ENCODE peak calls at places on chromosomes 12 and 14, in five cellular contexts. F, R, E, U and P are unnamed samples.

GRCh38 chr12:56838602-56839488 is 75.7 kb downstream of the HSD17B6 start:
- DNase-seq in F (no peak), R (no peak), E (peak), U (no peak), P (no peak)

GRCh38 chr14:63633801-63634200 is 7.9 kb downstream of the WDR89 start:
- DNase-seq in F (no peak), R (no peak), E (no peak), U (no peak), P (no peak)

GRCh38 chr12:47079894-47080724 is at the start of gene AMIGO2:
- DNase-seq in F (peak), R (peak), E (peak), U (no peak), P (peak)

GRCh38 chr14:88995437-88996198 is 171.2 kb downstream of the TTC8 start:
- DNase-seq in F (no peak), R (no peak), E (peak), U (no peak), P (peak)

GRCh38 chr12:94566345-94566744 is 84.0 kb downstream of the TMCC3 start:
- DNase-seq in F (no peak), R (no peak), E (no peak), U (peak), P (no peak)

GRCh38 chr14:95431199-95432145 is 85.0 kb downstream of the SYNE3 start:
- DNase-seq in F (no peak), R (peak), E (no peak), U (peak), P (peak)

GRCh38 chr12:22625671-22626251 is 790 bp downstream of the ETNK1 start:
- DNase-seq in F (peak), R (peak), E (no peak), U (peak), P (peak)

GRCh38 chr12:126358806-126359205 is 1293.6 kb downstream of the AACS start:
- DNase-seq in F (no peak), R (no peak), E (no peak), U (no peak), P (no peak)

GRCh38 chr14:61698216-61698980 is 3.1 kb downstream of the HIF1A start:
- DNase-seq in F (no peak), R (no peak), E (no peak), U (no peak), P (peak)

GRCh38 chr12:122865268-122866231 is 30.3 kb downstream of the HIP1R start:
- DNase-seq in F (no peak), R (no peak), E (no peak), U (no peak), P (no peak)

GRCh38 chr14:77868552-77869300 is 68.8 kb downstream of the ADCK1 start:
- DNase-seq in F (no peak), R (no peak), E (no peak), U (no peak), P (no peak)

GRCh38 chr12:26150737-26151450 is 26.1 kb upstream of the BHLHE41 start:
- DNase-seq in F (no peak), R (peak), E (no peak), U (peak), P (peak)

GRCh38 chr14:54435500-54435981 is 5.6 kb downstream of the CNIH1 start:
- DNase-seq in F (no peak), R (peak), E (no peak), U (no peak), P (peak)

GRCh38 chr12:3035171-3035570 is 42.0 kb upstream of the TSPAN9 start:
- DNase-seq in F (no peak), R (peak), E (no peak), U (no peak), P (peak)

GRCh38 chr14:64363265-64363840 is 24.8 kb upstream of the MTHFD1 start:
- DNase-seq in F (no peak), R (peak), E (no peak), U (no peak), P (peak)

GRCh38 chr12:96132819-96133218 is 61.4 kb upstream of the ELK3 start:
- DNase-seq in F (no peak), R (no peak), E (no peak), U (no peak), P (no peak)

GRCh38 chr12:19712041-19712440 is 272.7 kb downstream of the AEBP2 start:
- DNase-seq in F (no peak), R (peak), E (no peak), U (no peak), P (peak)

GRCh38 chr12:27807063-27807703 is 27.1 kb upstream of the MANSC4 start:
- DNase-seq in F (no peak), R (no peak), E (no peak), U (no peak), P (no peak)

GRCh38 chr14:89620436-89620835 is 203.4 kb upstream of the FOXN3 start:
- DNase-seq in F (no peak), R (no peak), E (no peak), U (no peak), P (no peak)

GRCh38 chr12:83016226-83016835 is 329.6 kb downstream of the TMTC2 start:
- DNase-seq in F (no peak), R (peak), E (peak), U (no peak), P (peak)

GRCh38 chr12:112822056-112822455 is 30.5 kb downstream of the RPH3A start:
- DNase-seq in F (no peak), R (no peak), E (no peak), U (no peak), P (no peak)

GRCh38 chr12:78494911-78495310 is 369.7 kb upstream of the SYT1 start:
- DNase-seq in F (no peak), R (peak), E (no peak), U (no peak), P (peak)

GRCh38 chr14:37131205-37131604 is 41.2 kb downstream of the SLC25A21 start:
- DNase-seq in F (no peak), R (no peak), E (no peak), U (peak), P (no peak)

GRCh38 chr12:112686373-112686772 is 105.2 kb upstream of the RPH3A start:
- DNase-seq in F (no peak), R (peak), E (no peak), U (no peak), P (peak)

GRCh38 chr12:70948236-70948975 is 27.9 kb upstream of the PTPRR start:
- DNase-seq in F (no peak), R (no peak), E (no peak), U (no peak), P (no peak)

GRCh38 chr14:103915616-103916015 is 12.6 kb upstream of the TDRD9 start:
- DNase-seq in F (no peak), R (no peak), E (no peak), U (no peak), P (no peak)

GRCh38 chr14:99792551-99793212 is 531 bp upstream of the EML1 start:
- DNase-seq in F (no peak), R (no peak), E (no peak), U (peak), P (peak)

GRCh38 chr12:78559441-78559840 is 305.1 kb upstream of the SYT1 start:
- DNase-seq in F (no peak), R (no peak), E (no peak), U (no peak), P (no peak)

GRCh38 chr12:33330940-33331339 is 108.7 kb downstream of the SYT10 start:
- DNase-seq in F (no peak), R (no peak), E (no peak), U (no peak), P (no peak)

GRCh38 chr14:73696466-73697390 is 17.5 kb downstream of the PNMA1 start:
- DNase-seq in F (no peak), R (peak), E (no peak), U (no peak), P (peak)

GRCh38 chr14:95774265-95775160 is 60.6 kb upstream of the TCL1A start:
- DNase-seq in F (peak), R (peak), E (peak), U (no peak), P (peak)

GRCh38 chr12:55698241-55698955 is 9.3 kb downstream of the ITGA7 start:
- DNase-seq in F (no peak), R (no peak), E (no peak), U (no peak), P (no peak)

GRCh38 chr12:106245767-106246166 is 2.1 kb downstream of the CKAP4 start:
- DNase-seq in F (no peak), R (peak), E (peak), U (no peak), P (peak)

GRCh38 chr12:51318846-51319570 is 5.0 kb downstream of the BIN2 start:
- DNase-seq in F (peak), R (no peak), E (peak), U (no peak), P (no peak)

GRCh38 chr14:83992857-83993256 is 1537.1 kb upstream of the FLRT2 start:
- DNase-seq in F (no peak), R (peak), E (no peak), U (no peak), P (no peak)

GRCh38 chr12:46154221-46154975 is 114.4 kb downstream of the SLC38A1 start:
- DNase-seq in F (no peak), R (peak), E (no peak), U (no peak), P (peak)

GRCh38 chr12:32494676-32495075 is 95.3 kb downstream of the FGD4 start:
- DNase-seq in F (no peak), R (no peak), E (no peak), U (no peak), P (peak)